ENCODE peak calls at places on chromosomes 13 and 19, in five cellular contexts. L, H, G, S and Y are unnamed samples.

GRCh38 chr19:37655689-37656491 is 625 bp upstream of the ZFP30 start:
- DNase-seq in L (peak; percentile 84), H (peak; percentile 84), G (peak; percentile 84), S (peak; percentile 92), Y (peak; percentile 81)

GRCh38 chr13:22945321-22946226 is 235.2 kb upstream of the SGCG start:
- DNase-seq in L (no peak), H (no peak), G (no peak), S (no peak), Y (no peak)

GRCh38 chr13:27641711-27642502 is 20.2 kb downstream of the POLR1D start:
- DNase-seq in L (no peak), H (no peak), G (no peak), S (no peak), Y (no peak)

GRCh38 chr13:97224544-97225324 is 2.6 kb downstream of the MBNL2 start:
- DNase-seq in L (no peak), H (peak; percentile 70), G (no peak), S (no peak), Y (no peak)

GRCh38 chr13:32309312-32309711 is 5.9 kb downstream of the ZAR1L start:
- DNase-seq in L (no peak), H (no peak), G (no peak), S (no peak), Y (no peak)

GRCh38 chr19:50912727-50913716 is 1.8 kb upstream of the KLK4 start:
- DNase-seq in L (no peak), H (no peak), G (no peak), S (no peak), Y (no peak)

GRCh38 chr13:72198967-72199601 is 332.1 kb upstream of the DACH1 start:
- DNase-seq in L (no peak), H (no peak), G (no peak), S (no peak), Y (no peak)

GRCh38 chr13:99617474-99618255 is 116.4 kb downstream of the TM9SF2 start:
- DNase-seq in L (no peak), H (peak; percentile 21), G (peak; percentile 53), S (no peak), Y (peak; percentile 26)

GRCh38 chr13:94332360-94333040 is 147.0 kb downstream of the DCT start:
- DNase-seq in L (no peak), H (no peak), G (no peak), S (no peak), Y (no peak)

GRCh38 chr13:23579886-23580706 is 9.9 kb downstream of the TNFRSF19 start:
- DNase-seq in L (no peak), H (no peak), G (no peak), S (no peak), Y (no peak)

GRCh38 chr13:76516013-76516412 is 370.2 kb downstream of the KCTD12 start:
- DNase-seq in L (no peak), H (no peak), G (no peak), S (no peak), Y (no peak)

GRCh38 chr13:37306778-37307544 is 201.5 kb upstream of the CSNK1A1L start:
- DNase-seq in L (no peak), H (no peak), G (no peak), S (no peak), Y (no peak)

GRCh38 chr13:29958476-29958875 is 108.1 kb upstream of the UBL3 start:
- DNase-seq in L (no peak), H (no peak), G (no peak), S (no peak), Y (no peak)

GRCh38 chr19:4597975-4598671 is 38.6 kb upstream of the SEMA6B start:
- DNase-seq in L (no peak), H (peak; percentile 40), G (no peak), S (no peak), Y (no peak)

GRCh38 chr19:5680083-5680436 is 256 bp downstream of the MICOS13 start:
- DNase-seq in L (no peak), H (peak; percentile 50), G (no peak), S (peak; percentile 81), Y (no peak)

GRCh38 chr19:5693195-5694166 is 3.4 kb downstream of the RPL36 start:
- DNase-seq in L (no peak), H (no peak), G (no peak), S (no peak), Y (no peak)

GRCh38 chr13:75468098-75468497 is 13.9 kb downstream of the TBC1D4 start:
- DNase-seq in L (no peak), H (no peak), G (no peak), S (no peak), Y (no peak)

GRCh38 chr13:34103854-34104253 is 285.9 kb downstream of the RFC3 start:
- DNase-seq in L (no peak), H (no peak), G (no peak), S (no peak), Y (no peak)

GRCh38 chr19:38252935-38253691 is 3.1 kb downstream of the PPP1R14A start:
- DNase-seq in L (no peak), H (no peak), G (peak; percentile 61), S (peak; percentile 57), Y (peak; percentile 18)

GRCh38 chr19:2307518-2308012 is 389 bp downstream of the LINGO3 start:
- DNase-seq in L (no peak), H (no peak), G (no peak), S (no peak), Y (no peak)

DNA sequence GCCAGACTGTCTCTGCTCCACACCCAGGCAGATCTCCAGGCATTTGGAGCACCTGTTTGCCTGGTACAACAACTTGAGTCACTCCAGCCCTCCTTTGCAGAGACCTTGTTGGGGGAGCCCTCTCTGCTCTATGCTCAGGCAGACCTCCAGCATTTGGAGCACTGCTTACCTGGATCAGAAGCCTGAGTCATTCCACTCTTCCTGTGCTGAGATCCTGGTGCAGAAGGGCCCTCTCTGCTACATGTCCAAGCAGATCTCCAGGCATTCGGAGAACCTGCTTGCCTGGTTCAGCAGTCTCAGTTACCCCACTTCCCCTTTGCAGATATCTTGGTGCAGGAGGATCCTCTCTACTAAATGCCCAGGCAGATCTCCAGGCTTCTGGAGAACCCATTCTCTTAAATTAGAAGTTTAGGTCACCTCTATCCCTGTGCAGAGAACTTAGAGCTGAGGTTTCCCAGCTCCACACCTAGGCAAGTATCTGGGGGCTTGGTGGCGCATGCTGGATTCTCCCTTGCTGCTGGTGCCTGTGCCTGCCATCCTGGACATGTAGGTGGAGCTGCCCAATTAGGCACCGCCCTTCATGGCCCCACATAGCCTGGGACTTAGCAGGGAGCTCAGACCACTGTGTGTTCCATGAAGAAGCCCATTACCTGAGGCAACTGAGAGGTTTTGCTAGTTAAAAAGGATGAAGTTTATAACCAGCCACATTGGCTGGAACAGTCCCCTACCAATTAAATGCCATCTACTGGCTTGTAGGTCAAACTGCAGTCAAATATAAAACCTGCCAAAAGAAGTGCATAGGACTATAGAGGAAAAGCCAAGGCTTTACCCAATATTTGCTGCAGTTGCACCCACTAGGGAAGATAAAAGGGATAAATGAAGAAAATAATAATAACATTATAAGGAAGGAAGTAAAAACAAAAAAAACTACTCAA is 97.6 kb upstream of the SLITRK6 start:
- DNase-seq in L (no peak), H (no peak), G (no peak), S (no peak), Y (no peak)
- TF ChIP-seq CTCF in L (no peak), H (no peak), G (no peak), S (no peak), Y (no peak)

GRCh38 chr13:39825886-39826285 is 170.4 kb downstream of the COG6 start:
- DNase-seq in L (no peak), H (no peak), G (no peak), S (no peak), Y (no peak)
- H3K4me3 ChIP-seq in L (no peak overlapping the region), H (no peak overlapping the region), G (no peak overlapping the region), S (no peak overlapping the region), Y (no peak overlapping the region)

DNA sequence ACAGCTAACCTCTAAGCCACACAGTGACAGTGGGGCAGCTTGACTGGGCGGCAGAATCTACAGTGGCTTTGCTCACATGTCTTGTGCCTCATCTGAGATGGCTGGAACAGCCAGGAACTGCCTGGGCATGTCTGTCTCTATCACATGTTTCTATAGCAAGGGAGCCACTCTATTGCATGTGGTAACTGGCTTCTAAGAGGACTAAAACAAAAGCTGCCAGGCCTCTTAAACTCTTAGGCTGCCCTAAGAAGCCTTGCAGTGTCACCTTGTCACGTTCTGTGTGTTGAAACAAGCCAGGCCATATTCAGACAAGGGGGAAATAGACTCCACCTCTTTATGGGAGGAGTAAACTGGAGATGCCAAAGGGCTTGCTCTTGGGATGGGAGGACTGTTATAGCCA is 122.9 kb upstream of the MAB21L1 start:
- DNase-seq in L (no peak), H (no peak), G (no peak), S (no peak), Y (no peak)
- H3K27ac ChIP-seq in L (no peak overlapping the region), H (no peak overlapping the region), G (no peak overlapping the region), S (no peak overlapping the region), Y (no peak overlapping the region)

GRCh38 chr13:41648314-41648935 is 191.1 kb downstream of the RGCC start:
- DNase-seq in L (no peak), H (no peak), G (no peak), S (no peak), Y (no peak)

GRCh38 chr13:41649659-41650058 is 192.3 kb downstream of the RGCC start:
- DNase-seq in L (no peak), H (no peak), G (no peak), S (no peak), Y (no peak)

GRCh38 chr13:41650706-41651105 is 193.4 kb downstream of the RGCC start:
- DNase-seq in L (no peak), H (no peak), G (no peak), S (no peak), Y (no peak)

GRCh38 chr13:41652735-41653361 is 195.5 kb downstream of the RGCC start:
- DNase-seq in L (peak; percentile 30), H (no peak), G (no peak), S (no peak), Y (no peak)

GRCh38 chr13:41651413-41652068 is 194.2 kb downstream of the RGCC start:
- DNase-seq in L (no peak), H (no peak), G (no peak), S (no peak), Y (no peak)
- TF ChIP-seq CTCF in L (no peak), H (no peak), G (no peak), S (no peak), Y (no peak)

DNA sequence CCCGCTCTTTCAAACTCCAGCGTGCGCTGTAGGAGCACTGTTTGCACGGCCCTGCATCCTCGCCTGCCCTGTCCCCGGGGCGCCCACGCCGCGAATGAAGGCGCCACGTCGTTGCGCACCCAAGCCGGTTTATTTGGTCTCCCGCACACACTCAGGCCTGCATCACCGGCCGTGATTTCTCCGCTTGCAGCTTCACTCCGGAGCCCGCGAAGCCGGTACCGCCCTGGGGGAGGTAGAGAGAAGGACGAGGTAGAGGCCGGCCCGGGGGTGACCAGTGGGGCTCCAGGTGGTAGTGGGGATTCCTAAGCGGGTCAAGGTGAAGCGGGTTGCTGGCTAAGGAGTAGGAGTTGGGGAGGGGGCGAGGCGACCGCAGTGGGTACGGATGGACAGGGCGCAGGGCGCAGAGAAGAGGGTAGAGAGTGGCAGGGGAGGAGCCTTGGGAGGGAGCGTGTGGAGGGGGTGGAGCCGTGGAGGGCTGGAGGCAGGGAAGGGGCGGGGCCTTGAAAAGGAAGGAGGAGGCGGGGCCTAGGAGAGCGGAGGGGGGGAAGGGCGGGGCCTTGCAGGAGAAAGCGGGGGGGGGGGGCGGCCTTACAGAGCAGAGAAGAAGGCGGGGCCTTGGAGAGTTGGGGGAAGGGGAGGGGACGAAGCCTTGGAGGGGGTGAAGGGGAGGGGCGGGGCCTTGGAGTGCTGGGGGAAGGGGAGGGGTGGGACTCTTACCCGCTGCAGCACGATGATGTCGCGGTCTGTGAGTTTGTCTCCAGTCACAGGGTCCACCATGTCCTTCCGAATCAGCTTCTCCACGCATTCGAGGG is 24.6 kb downstream of the NOSIP start:
- DNase-seq in L (no peak), H (peak; percentile 84), G (peak; percentile 82), S (peak; percentile 85), Y (peak; percentile 54)
- H3K4me3 ChIP-seq in L (no peak overlapping the region), H (peak overlapping the region; percentile 7), G (no peak overlapping the region), S (no peak overlapping the region), Y (no peak overlapping the region)